ENCODE peak calls at places on chromosomes 2 and 18, in ten cellular contexts. N is fibroblast of mammary gland, Q is choroid plexus epithelial cell, J is IMR-90, F is cardiac muscle cell, B is Caco-2, O is adrenal gland, I is endothelial cell of umbilical vein, G is colonic mucosa, L is astrocyte of the spinal cord. C is an unnamed sample.

GRCh38 chr2:25309402-25309801 is 32.3 kb downstream of the DNMT3A start:
- DNase-seq in B (peak), Q (peak), G (peak), I (peak), J (peak), O (peak), L (peak), F (peak), N (peak), C (peak)

GRCh38 chr2:19538411-19538963 is 180.1 kb upstream of the OSR1 start:
- DNase-seq in J (peak), B (peak), Q (peak), G (peak), F (no peak), L (peak), O (peak), N (peak), I (peak), C (peak)

GRCh38 chr2:70068119-70068518 is 19.2 kb upstream of the PCBP1 start:
- DNase-seq in F (no peak), B (no peak), J (peak), N (no peak), G (no peak), Q (no peak), O (no peak), L (no peak), I (no peak), C (no peak)

GRCh38 chr2:101961287-101962242 is 30.2 kb upstream of the IL1R2 start:
- DNase-seq in O (peak), N (peak), J (peak), B (peak), Q (peak), L (peak), F (peak), G (peak), I (no peak), C (peak)

GRCh38 chr2:166106431-166107015 is 21.3 kb downstream of the SCN1A start:
- DNase-seq in Q (peak), L (peak), B (peak), I (peak), F (peak), N (peak), G (no peak), O (no peak), J (peak), C (no peak)

GRCh38 chr18:5449858-5450509 is 93.8 kb downstream of the EPB41L3 start:
- DNase-seq in N (no peak), O (no peak), J (no peak), B (no peak), G (no peak), I (no peak), Q (no peak), L (no peak), F (no peak), C (no peak)

GRCh38 chr2:152369176-152369860 is 34.3 kb downstream of the FMNL2 start:
- DNase-seq in L (peak), F (no peak), I (no peak), J (peak), N (peak), G (no peak), B (no peak), O (no peak), Q (peak), C (peak)

GRCh38 chr2:69589973-69590652 is 53.4 kb downstream of the AAK1 start:
- DNase-seq in I (no peak), F (no peak), B (no peak), N (peak), J (peak), L (no peak), Q (peak), G (no peak), O (peak), C (no peak)

GRCh38 chr18:6203791-6204190 is 210.9 kb downstream of the L3MBTL4 start:
- DNase-seq in Q (no peak), N (no peak), B (no peak), O (no peak), F (no peak), I (no peak), J (no peak), G (no peak), L (no peak), C (no peak)

GRCh38 chr2:36854241-36854640 is 112.1 kb downstream of the STRN start:
- DNase-seq in Q (no peak), B (no peak), L (no peak), O (no peak), I (no peak), N (no peak), J (no peak), F (no peak), G (no peak), C (no peak)

GRCh38 chr2:164523726-164524125 is 97.6 kb downstream of the GRB14 start:
- DNase-seq in F (peak), G (no peak), B (no peak), J (no peak), N (no peak), O (no peak), Q (peak), L (no peak), I (no peak), C (peak)

GRCh38 chr2:240215676-240216051 is 75.2 kb upstream of the OTOS start:
- DNase-seq in O (no peak), J (no peak), F (no peak), Q (no peak), N (no peak), I (no peak), B (no peak), L (no peak), G (no peak), C (no peak)

GRCh38 chr18:54134053-54134452 is 90.4 kb downstream of the MBD2 start:
- DNase-seq in O (no peak), G (no peak), L (no peak), J (no peak), N (no peak), B (no peak), Q (no peak), I (no peak), F (no peak), C (peak)

GRCh38 chr2:68027959-68028358 is 34.8 kb downstream of the C1D start:
- DNase-seq in Q (no peak), G (no peak), F (no peak), B (no peak), J (peak), N (no peak), L (no peak), I (no peak), O (no peak), C (peak)

GRCh38 chr2:9951522-9952285 is at the start of gene GRHL1:
- DNase-seq in G (peak), J (peak), F (peak), I (peak), O (peak), N (peak), B (peak), L (peak), Q (peak), C (peak)

GRCh38 chr2:193542762-193543161 is 1348.0 kb upstream of the TMEFF2 start:
- DNase-seq in J (no peak), N (no peak), G (no peak), Q (no peak), B (peak), I (no peak), L (no peak), O (no peak), F (no peak), C (no peak)

GRCh38 chr2:221629478-221629877 is 57.4 kb upstream of the EPHA4 start:
- DNase-seq in N (peak), G (no peak), I (no peak), Q (peak), F (no peak), B (peak), L (peak), J (peak), O (no peak), C (peak)

GRCh38 chr2:195532628-195533271 is 124.3 kb upstream of the SLC39A10 start:
- DNase-seq in N (no peak), G (no peak), J (peak), L (peak), Q (peak), B (no peak), O (no peak), F (peak), I (peak), C (peak)

GRCh38 chr2:196336715-196337617 is 165.6 kb upstream of the STK17B start:
- DNase-seq in B (peak), O (no peak), L (peak), F (peak), Q (peak), N (peak), G (no peak), I (peak), J (peak), C (peak)

GRCh38 chr18:69455120-69455519 is 54.4 kb downstream of the DOK6 start:
- DNase-seq in N (no peak), L (no peak), F (no peak), G (no peak), O (no peak), I (no peak), B (no peak), Q (peak), J (no peak), C (no peak)

GRCh38 chr2:40282428-40282827 is 169.5 kb downstream of the SLC8A1 start:
- DNase-seq in O (no peak), N (peak), B (no peak), F (no peak), I (no peak), J (peak), Q (no peak), L (no peak), G (no peak), C (peak)

GRCh38 chr2:11073791-11074190 is 81.5 kb upstream of the SLC66A3 start:
- DNase-seq in Q (peak), I (peak), B (no peak), O (no peak), F (no peak), G (no peak), J (peak), N (peak), L (no peak), C (peak)

GRCh38 chr2:172280820-172281454 is 146.4 kb upstream of the ITGA6 start:
- DNase-seq in G (no peak), B (no peak), L (no peak), I (no peak), J (no peak), Q (no peak), F (no peak), N (no peak), O (peak), C (no peak)

GRCh38 chr2:16031848-16032159 is 91.5 kb downstream of the MYCN start:
- DNase-seq in G (peak), B (no peak), J (no peak), O (no peak), N (no peak), F (no peak), Q (no peak), I (no peak), L (no peak), C (no peak)

GRCh38 chr2:113965644-113966043 is 75.8 kb downstream of the ACTR3 start:
- DNase-seq in Q (peak), B (peak), F (peak), G (peak), J (peak), O (no peak), L (peak), N (peak), I (peak), C (peak)

GRCh38 chr18:48794251-48794970 is 156.4 kb downstream of the SMAD7 start:
- DNase-seq in N (no peak), B (no peak), L (no peak), J (no peak), F (no peak), Q (no peak), G (no peak), O (peak), I (no peak), C (no peak)

GRCh38 chr2:161988589-161988988 is 85.4 kb downstream of the DPP4 start:
- DNase-seq in O (no peak), B (no peak), L (no peak), F (no peak), N (no peak), Q (peak), G (no peak), I (no peak), J (no peak), C (no peak)

GRCh38 chr2:67839242-67839641 is 223.6 kb downstream of the C1D start:
- DNase-seq in Q (peak), O (no peak), F (no peak), I (no peak), B (no peak), G (no peak), L (peak), J (peak), N (peak), C (no peak)

GRCh38 chr2:26144953-26145680 is 27.8 kb upstream of the GAREM2 start:
- DNase-seq in J (peak), L (peak), I (peak), B (peak), G (peak), F (peak), N (peak), O (peak), Q (peak), C (peak)

GRCh38 chr2:196331143-196331542 is 159.8 kb upstream of the STK17B start:
- DNase-seq in G (peak), I (peak), N (peak), F (no peak), O (peak), B (no peak), Q (peak), J (peak), L (peak), C (peak)

GRCh38 chr2:148653437-148653836 is 8.9 kb downstream of the EPC2 start:
- DNase-seq in O (no peak), I (no peak), B (no peak), Q (peak), N (no peak), L (no peak), G (no peak), F (peak), J (peak), C (peak)

GRCh38 chr2:177172034-177172880 is 40.3 kb upstream of the HNRNPA3 start:
- DNase-seq in B (no peak), O (no peak), I (peak), L (peak), J (peak), F (no peak), G (no peak), Q (peak), N (peak), C (peak)

GRCh38 chr2:159897720-159898119 is 99.7 kb upstream of the CD302 start:
- DNase-seq in B (no peak), I (no peak), Q (no peak), O (no peak), F (no peak), G (no peak), J (no peak), L (no peak), N (no peak), C (no peak)

GRCh38 chr2:238154570-238154969 is 4.2 kb upstream of the ERFE start:
- DNase-seq in G (no peak), B (no peak), N (no peak), I (no peak), J (no peak), O (no peak), Q (no peak), F (no peak), L (no peak), C (no peak)

GRCh38 chr2:238151628-238152235 is 7.0 kb upstream of the ERFE start:
- DNase-seq in Q (no peak), L (no peak), G (no peak), O (no peak), N (no peak), I (no peak), B (no peak), F (no peak), J (no peak), C (no peak)

GRCh38 chr2:238151205-238151604 is 7.6 kb upstream of the ERFE start:
- DNase-seq in Q (no peak), F (no peak), O (no peak), L (no peak), J (no peak), G (no peak), N (no peak), I (no peak), B (no peak), C (no peak)

GRCh38 chr2:238155051-238155760 is 3.6 kb upstream of the ERFE start:
- DNase-seq in I (no peak), J (peak), B (no peak), F (no peak), Q (peak), N (peak), O (no peak), G (peak), L (peak), C (peak)

DNA sequence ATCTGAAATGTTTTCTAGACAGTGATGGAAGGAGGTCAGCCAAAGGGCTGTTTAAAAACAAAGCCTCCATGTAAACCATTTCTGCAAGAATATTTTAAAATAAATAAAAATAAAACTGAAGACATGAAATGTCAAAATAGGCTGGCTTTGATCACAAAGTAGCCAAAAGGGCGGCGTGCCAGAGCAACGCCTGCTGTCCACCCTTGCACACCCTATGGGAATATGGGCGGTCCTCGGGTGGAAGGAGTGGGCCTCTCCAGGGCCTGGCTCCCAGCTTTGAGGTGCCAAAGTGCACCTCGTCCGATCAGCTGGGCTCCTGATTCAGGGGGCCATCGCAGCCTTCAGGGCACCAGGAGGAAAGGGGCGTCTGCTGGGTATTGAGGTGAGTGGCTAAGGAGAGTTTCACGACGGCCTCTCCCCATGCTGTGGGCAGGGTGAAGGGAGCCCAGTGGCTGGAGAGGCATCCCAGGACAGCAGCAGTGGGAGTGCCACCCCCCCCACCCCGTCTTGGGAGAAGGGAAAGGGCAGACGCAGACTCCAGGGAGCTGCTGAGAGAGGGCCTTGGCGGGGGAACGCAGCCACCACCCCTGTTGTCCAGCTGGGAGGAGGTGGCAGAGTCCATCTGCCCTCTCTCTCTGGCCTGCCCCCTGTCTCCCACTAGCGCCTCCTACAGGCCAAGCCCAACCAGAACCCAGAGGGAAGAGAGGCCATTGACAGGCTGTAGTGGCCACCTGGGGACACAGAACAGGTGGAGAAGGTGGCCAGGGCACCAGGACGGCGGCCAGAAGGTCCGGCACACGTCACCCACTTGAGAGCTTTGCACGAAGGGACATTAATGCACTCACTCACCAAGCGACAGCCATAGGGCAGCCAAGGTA is 5.7 kb upstream of the ERFE start:
- DNase-seq in Q (no peak), I (no peak), L (no peak), O (no peak), F (no peak), N (no peak), J (no peak), B (no peak), G (no peak), C (no peak)
- TF ChIP-seq CTCF in Q (no peak), I (no peak), L (peak), O (no peak), F (peak), N (no peak), J (peak), B (peak), G (no peak), C (peak)

GRCh38 chr2:154370873-154371272 is 327.6 kb upstream of the KCNJ3 start:
- DNase-seq in I (no peak), G (no peak), L (no peak), B (no peak), N (no peak), O (no peak), Q (no peak), F (no peak), J (no peak), C (no peak)

GRCh38 chr2:154375625-154376020 is 322.9 kb upstream of the KCNJ3 start:
- DNase-seq in I (peak), J (no peak), O (no peak), G (no peak), B (peak), F (peak), L (peak), Q (peak), N (peak), C (peak)
- H3K4me3 ChIP-seq in I (no peak), J (no peak), O (no peak), G (no peak), B (no peak), F (no peak), L (no peak), Q (no peak), N (no peak), C (no peak)

DNA sequence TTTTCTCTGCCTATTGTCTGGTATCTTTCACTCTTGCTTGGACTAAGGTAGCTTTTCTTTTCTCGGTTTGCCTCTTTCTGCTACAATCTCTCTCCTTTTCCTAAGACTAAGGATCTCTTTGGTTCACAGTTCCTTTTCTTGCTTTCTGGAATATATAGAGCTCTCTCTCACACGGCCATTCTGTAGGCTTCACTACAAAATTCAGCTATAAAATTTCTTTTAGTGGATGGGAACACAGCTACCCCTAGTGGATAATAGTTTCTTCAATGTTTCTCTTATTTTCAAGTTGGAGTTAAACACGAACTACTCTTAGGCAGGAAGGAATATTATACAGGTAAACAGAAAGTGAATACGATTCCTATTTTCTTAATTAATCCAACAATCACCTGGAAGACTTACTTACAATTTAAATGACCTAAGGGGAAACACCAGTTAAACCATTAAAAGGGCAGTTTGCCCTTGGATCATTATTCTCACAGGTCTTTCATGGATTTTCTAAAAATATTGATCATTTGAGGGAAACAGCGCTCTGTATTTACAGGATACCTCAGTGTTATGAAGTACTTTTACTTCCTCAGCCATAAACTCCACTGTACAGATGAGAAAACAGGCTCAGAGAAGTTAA is 140.5 kb downstream of the LRP2 start:
- DNase-seq in J (no peak), N (peak), Q (peak), B (no peak), I (peak), O (no peak), G (no peak), L (peak), F (peak), C (no peak)
- TF ChIP-seq CTCF in J (peak), N (peak), Q (peak), B (peak), I (peak), O (no peak), G (peak), L (peak), F (peak), C (no peak)

GRCh38 chr2:1742680-1743395 is 1.5 kb downstream of the PXDN start:
- DNase-seq in B (no peak), F (peak), L (peak), I (peak), Q (peak), J (peak), N (peak), O (peak), G (peak), C (peak)
- H3K4me3 ChIP-seq in B (no peak), F (peak), L (peak), I (peak), Q (peak), J (peak), N (peak), O (peak), G (peak), C (peak)

DNA sequence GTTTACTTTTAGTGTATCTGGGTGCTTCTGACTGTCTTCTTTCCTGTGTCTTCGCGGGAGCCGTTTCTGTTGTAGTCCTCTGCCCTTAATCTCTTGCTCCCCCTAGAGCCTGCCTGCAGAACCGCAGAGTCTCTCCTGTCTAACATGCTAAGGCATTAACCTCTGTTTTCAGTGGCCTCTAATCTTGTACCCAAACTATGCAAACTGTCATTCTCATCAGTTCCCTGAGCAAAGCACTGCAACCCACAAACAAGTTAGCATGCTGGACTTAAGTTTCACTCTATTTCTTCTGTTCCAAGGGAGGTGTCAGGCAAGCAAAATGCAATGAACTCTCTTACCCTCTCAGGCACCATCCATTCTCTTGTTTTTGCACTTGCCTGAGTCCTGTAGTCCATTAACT is 138.4 kb downstream of the OTX1 start:
- DNase-seq in N (peak), B (peak), F (peak), G (peak), I (peak), Q (peak), L (peak), O (no peak), J (peak), C (peak)
- TF ChIP-seq CTCF in N (peak), B (peak), F (peak), G (peak), I (peak), Q (peak), L (peak), O (no peak), J (peak), C (peak)

GRCh38 chr2:65710356-65710755 is 278.0 kb upstream of the SPRED2 start:
- DNase-seq in I (no peak), Q (no peak), N (no peak), F (no peak), B (no peak), J (no peak), L (no peak), O (no peak), G (no peak), C (no peak)
- H3K4me3 ChIP-seq in I (no peak), Q (no peak), N (no peak), F (no peak), B (no peak), J (no peak), L (no peak), O (no peak), G (no peak), C (no peak)

GRCh38 chr18:8084160-8084559 is 517.0 kb downstream of the PTPRM start:
- DNase-seq in N (peak), O (peak), L (peak), B (peak), F (peak), I (peak), Q (peak), G (peak), J (peak), C (peak)
- TF ChIP-seq CTCF in N (peak), O (peak), L (peak), B (peak), F (peak), I (peak), Q (peak), G (no peak), J (peak), C (peak)